ENCODE peak calls at places on chromosome 2, in six cellular contexts. V is neuronal stem cell, R is H9, H is H1, I is IMR-90, A is trophoblast cell. K is an unnamed sample. For H3K9me3, the result is how much of the 10 kb centered on the place peaks cover.

GRCh38 chr2:124778076-124778475 is 753.0 kb downstream of the CNTNAP5 start:
- DNase-seq in R (no peak), V (no peak), H (no peak), A (no peak), I (peak), K (peak)

GRCh38 chr2:85811850-85812735 is 58.3 kb downstream of the ATOH8 start:
- DNase-seq in V (no peak), I (no peak), A (no peak), H (no peak), R (no peak), K (no peak)

GRCh38 chr2:217785544-217786045 is 217.2 kb downstream of the TNS1 start:
- DNase-seq in H (peak), R (peak), A (peak), I (peak), V (peak), K (peak)

GRCh38 chr2:174666786-174667369 is 69.3 kb upstream of the WIPF1 start:
- DNase-seq in I (no peak), V (no peak), R (no peak), A (peak), H (no peak), K (no peak)

GRCh38 chr2:194495046-194495445 is 1162.0 kb upstream of the SLC39A10 start:
- DNase-seq in I (no peak), A (no peak), H (no peak), R (no peak), V (no peak), K (no peak)

GRCh38 chr2:46873632-46874068 is 42.0 kb downstream of the MCFD2 start:
- DNase-seq in V (no peak), A (peak), R (peak), H (peak), I (peak), K (peak)

GRCh38 chr2:208295834-208296233 is 29.8 kb downstream of the PIKFYVE start:
- DNase-seq in V (no peak), H (no peak), I (no peak), A (no peak), R (no peak), K (no peak)

GRCh38 chr2:222950886-222951285 is 90.0 kb downstream of the ACSL3 start:
- DNase-seq in A (peak), I (peak), V (no peak), H (no peak), R (no peak), K (peak)

GRCh38 chr2:3651686-3652516 is 6.1 kb upstream of the ALLC start:
- DNase-seq in V (peak), H (peak), R (peak), A (peak), I (no peak), K (peak)

GRCh38 chr2:161159829-161160225 is 401 bp upstream of the TANK start:
- DNase-seq in I (no peak), A (no peak), H (no peak), R (no peak), V (no peak), K (no peak)

GRCh38 chr2:43171789-43172188 is 54.6 kb downstream of the ZFP36L2 start:
- DNase-seq in H (no peak), R (no peak), A (no peak), V (no peak), I (peak), K (peak)

GRCh38 chr2:238097201-238097987 is 2.7 kb upstream of the ESPNL start:
- DNase-seq in R (no peak), A (no peak), I (no peak), H (no peak), V (no peak), K (no peak)

GRCh38 chr2:96131152-96131817 is 7.0 kb downstream of the ASTL start:
- DNase-seq in I (no peak), R (no peak), H (no peak), A (no peak), V (no peak), K (no peak)

GRCh38 chr2:24334245-24334633 is 26.1 kb downstream of the ITSN2 start:
- DNase-seq in H (no peak), I (peak), A (no peak), R (no peak), V (no peak), K (peak)

GRCh38 chr2:232237460-232237859 is 141.1 kb upstream of the ALPP start:
- DNase-seq in I (no peak), R (no peak), H (no peak), V (no peak), A (no peak), K (no peak)

GRCh38 chr2:197672494-197672893 is 2.9 kb downstream of the RFTN2 start:
- DNase-seq in A (no peak), V (no peak), I (no peak), R (no peak), H (no peak), K (no peak)
- H3K14ac ChIP-seq in A (no peak), V (no peak), I (no peak), R (no peak), H (no peak), K (no peak)

GRCh38 chr2:196652869-196653268 is 13.4 kb downstream of the CCDC150 start:
- DNase-seq in A (no peak), V (no peak), R (no peak), H (no peak), I (no peak), K (no peak)

GRCh38 chr2:196653843-196654242 is 14.3 kb downstream of the CCDC150 start:
- DNase-seq in V (no peak), A (no peak), I (no peak), H (no peak), R (no peak), K (no peak)

GRCh38 chr2:196651387-196652094 is 12.0 kb downstream of the CCDC150 start:
- DNase-seq in V (no peak), H (no peak), I (no peak), A (no peak), R (no peak), K (no peak)

DNA sequence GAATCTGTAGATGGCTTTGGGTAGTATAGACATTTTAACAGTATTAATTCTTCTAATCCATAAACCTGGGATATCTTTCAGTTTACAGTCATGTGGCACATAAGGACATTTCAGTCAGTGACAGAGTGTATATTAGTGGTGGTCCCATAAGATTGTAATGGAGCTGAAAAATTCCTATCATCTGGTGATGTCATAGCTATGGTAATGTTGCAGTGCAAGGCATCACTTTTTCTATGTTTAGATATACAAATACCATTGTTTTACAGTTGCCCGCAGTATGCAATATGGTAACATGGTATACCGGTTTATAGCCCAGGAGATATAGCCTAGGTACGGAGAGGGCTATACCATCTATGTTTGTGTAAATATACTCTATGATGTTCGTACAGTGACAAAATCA is 9.7 kb downstream of the CCDC150 start:
- DNase-seq in A (no peak), R (no peak), I (no peak), H (no peak), V (no peak), K (no peak)
- H3K9me3 ChIP-seq in A (under half), R (under half), I (under half), H (half or more), V (half or more), K (half or more)

GRCh38 chr2:20061940-20062339 is 10.5 kb upstream of the LAPTM4A start:
- DNase-seq in R (no peak), I (no peak), A (no peak), V (no peak), H (no peak), K (no peak)
- H3K4ac ChIP-seq in R (no peak), I (peak), A (no peak), V (no peak), H (no peak), K (peak)

DNA sequence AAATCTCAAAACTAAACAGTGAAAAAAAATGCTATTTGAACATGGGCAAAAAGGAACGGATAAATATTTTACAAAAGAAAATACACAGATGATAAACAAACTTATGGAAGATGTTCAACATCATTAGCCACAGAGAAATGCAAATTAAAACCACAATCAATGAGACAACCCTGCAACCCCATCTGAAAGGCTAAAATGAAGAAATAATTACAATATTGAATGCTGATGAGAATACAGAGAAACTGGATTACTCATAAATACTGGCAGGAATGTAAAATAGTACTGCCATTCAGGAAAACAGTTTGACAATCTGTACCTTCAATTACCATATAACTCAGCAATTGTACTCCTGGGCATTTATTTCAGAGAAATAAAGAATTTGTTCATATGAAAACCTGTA is 193.1 kb upstream of the UBE2E3 start:
- DNase-seq in R (no peak), V (no peak), A (no peak), I (no peak), H (no peak), K (peak)
- H3K14ac ChIP-seq in R (no peak), V (no peak), A (no peak), I (no peak), H (no peak), K (no peak)

DNA sequence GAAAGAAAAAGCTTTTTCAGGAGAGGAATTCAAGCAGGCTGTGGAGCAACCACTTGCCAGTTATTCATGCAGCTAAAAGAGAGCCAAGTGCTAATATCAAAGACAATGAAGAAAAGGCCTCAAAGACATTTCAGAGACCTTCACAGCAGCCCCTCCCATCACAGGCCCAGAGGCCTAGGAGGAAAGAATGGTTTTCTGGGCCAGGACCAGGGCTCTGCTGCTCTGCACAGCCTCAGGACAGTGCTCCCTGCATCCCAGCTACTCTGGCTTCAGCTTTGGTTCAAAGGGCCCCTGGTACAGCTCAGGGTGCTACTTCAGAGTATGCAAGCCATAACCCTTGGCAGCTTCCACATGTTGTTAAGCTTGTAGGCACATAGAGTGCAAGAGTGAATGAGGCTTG is 119.5 kb downstream of the MSTN start:
- DNase-seq in A (no peak), I (no peak), R (no peak), V (no peak), H (no peak), K (no peak)
- H3K9me3 ChIP-seq in A (under half), I (under half), R (under half), V (under half), H (under half), K (under half)

GRCh38 chr2:1047485-1047884 is 96.8 kb downstream of the SNTG2 start:
- DNase-seq in H (no peak), V (no peak), I (no peak), A (no peak), R (no peak), K (no peak)

GRCh38 chr2:1049691-1050090 is 99.0 kb downstream of the SNTG2 start:
- DNase-seq in H (no peak), I (peak), V (no peak), A (no peak), R (no peak), K (no peak)

GRCh38 chr2:1041012-1041805 is 90.6 kb downstream of the SNTG2 start:
- DNase-seq in A (no peak), H (no peak), R (no peak), V (no peak), I (no peak), K (no peak)

GRCh38 chr2:1045109-1045508 is 94.5 kb downstream of the SNTG2 start:
- DNase-seq in V (no peak), H (no peak), A (no peak), I (no peak), R (no peak), K (no peak)

GRCh38 chr2:1046067-1046466 is 95.4 kb downstream of the SNTG2 start:
- DNase-seq in I (no peak), A (no peak), R (no peak), V (no peak), H (no peak), K (no peak)
- H3K4ac ChIP-seq in I (no peak), A (no peak), R (no peak), V (no peak), H (no peak), K (no peak)

GRCh38 chr2:172048996-172049503 is 36.3 kb upstream of the DLX1 start:
- DNase-seq in H (no peak), V (no peak), A (no peak), R (no peak), I (no peak), K (no peak)
- H3K14ac ChIP-seq in H (no peak), V (no peak), A (no peak), R (no peak), I (no peak), K (no peak)

DNA sequence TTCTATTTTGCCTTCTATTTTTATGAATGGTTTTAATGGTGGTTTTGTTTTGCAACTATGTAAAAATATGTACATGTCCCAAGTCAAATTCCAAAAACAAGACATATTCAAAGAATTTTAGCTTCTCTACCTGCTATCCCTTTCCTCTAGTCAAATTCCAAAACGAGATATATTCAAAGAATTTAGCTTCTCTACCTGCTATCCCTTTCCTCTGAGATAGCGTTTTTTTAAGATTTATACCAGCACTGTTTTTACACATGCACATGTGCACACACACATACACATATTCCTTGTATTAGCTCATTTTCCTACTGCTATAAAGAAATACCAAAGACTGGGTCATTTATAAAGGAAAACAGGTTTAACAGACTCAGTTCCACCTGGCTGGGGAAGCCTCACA is 199.1 kb upstream of the ARL4C start:
- DNase-seq in I (no peak), R (no peak), A (peak), V (no peak), H (no peak), K (no peak)
- H3K9me3 ChIP-seq in I (under half), R (under half), A (under half), V (half or more), H (under half), K (under half)

DNA sequence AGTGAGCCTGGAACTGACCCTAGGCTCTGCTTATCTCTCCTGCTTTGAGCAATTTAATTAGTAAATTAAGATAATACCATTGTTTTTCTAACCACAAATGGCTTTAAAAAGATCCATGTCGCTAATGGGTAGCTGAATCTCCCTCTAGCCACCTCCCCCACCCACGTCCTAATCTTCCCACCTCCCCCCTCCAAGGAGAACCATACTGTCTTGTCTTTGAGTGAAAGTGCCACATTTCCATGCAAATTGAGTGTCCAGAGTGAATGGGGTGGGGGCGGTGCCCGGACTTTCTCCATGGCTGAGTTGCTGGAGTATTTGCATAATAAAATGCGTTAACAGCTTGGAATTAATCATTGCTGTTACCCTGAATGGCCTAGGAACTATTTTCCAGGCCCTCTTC is 130.4 kb downstream of the BCL11A start:
- DNase-seq in V (no peak), A (no peak), I (no peak), R (no peak), H (no peak), K (no peak)
- H3K4ac ChIP-seq in V (no peak), A (no peak), I (no peak), R (no peak), H (no peak), K (no peak)

K was measured in mesenchymal stem cell.